ENCODE peak calls at places on chromosomes 11 and 22, in four cellular contexts. H is uterus; P is AG09319; A is CD8-positive, alpha-beta T cell. L is an unnamed sample.

GRCh38 chr11:97143463-97143862 is 753.6 kb downstream of the JRKL start:
- DNase-seq in H (no peak), A (no peak), P (no peak), L (no peak)

GRCh38 chr11:40405614-40406013 is 1053.8 kb downstream of the LRRC4C start:
- DNase-seq in P (no peak), H (no peak), A (no peak), L (no peak)

GRCh38 chr11:76810151-76810853 is 27.1 kb downstream of the TSKU start:
- DNase-seq in A (no peak), H (no peak), P (no peak), L (peak)

GRCh38 chr11:112881461-112881860 is 79.8 kb upstream of the NCAM1 start:
- DNase-seq in P (no peak), H (peak), A (no peak), L (peak)

GRCh38 chr11:68941324-68942089 is 37.8 kb downstream of the IGHMBP2 start:
- DNase-seq in A (no peak), H (no peak), P (no peak), L (no peak)

GRCh38 chr11:34214961-34215805 is 109.8 kb downstream of the NAT10 start:
- DNase-seq in A (no peak), P (no peak), H (no peak), L (no peak)

GRCh38 chr11:112962854-112963367 is 1.7 kb downstream of the NCAM1 start:
- DNase-seq in P (no peak), A (no peak), H (peak), L (peak)

GRCh38 chr11:6259638-6260019 is at the start of gene CCKBR:
- DNase-seq in H (no peak), A (no peak), P (no peak), L (no peak)

GRCh38 chr11:105368711-105369110 is 229.1 kb upstream of the CARD18 start:
- DNase-seq in A (no peak), H (no peak), P (no peak), L (no peak)

GRCh38 chr11:68968306-68969255 is 12.2 kb downstream of the MRGPRD start:
- DNase-seq in P (no peak), H (peak), A (no peak), L (no peak)

GRCh38 chr22:38422615-38423511 is 32.1 kb downstream of the KCNJ4 start:
- DNase-seq in A (no peak), H (no peak), P (no peak), L (no peak)

GRCh38 chr22:37077802-37078448 is 26.4 kb downstream of the KCTD17 start:
- DNase-seq in P (peak), A (peak), H (no peak), L (peak)

GRCh38 chr11:44634401-44635281 is 69.2 kb downstream of the CD82 start:
- DNase-seq in P (peak), A (no peak), H (peak), L (peak)

GRCh38 chr22:44281706-44282637 is 30.8 kb downstream of the SHISAL1 start:
- DNase-seq in P (no peak), A (no peak), H (no peak), L (no peak)

GRCh38 chr11:59611570-59612565 is 3.7 kb downstream of the OSBP start:
- DNase-seq in A (no peak), H (no peak), P (peak), L (no peak)

GRCh38 chr22:23700706-23701105 is 9.9 kb downstream of the RGL4 start:
- DNase-seq in A (no peak), H (no peak), P (no peak), L (no peak)

GRCh38 chr11:133338588-133338987 is 193.7 kb downstream of the OPCML start:
- DNase-seq in P (no peak), H (no peak), A (no peak), L (no peak)

GRCh38 chr22:17786435-17787158 is 12.3 kb upstream of the BID start:
- DNase-seq in P (no peak), A (no peak), H (peak), L (no peak)

GRCh38 chr11:12031856-12032526 is 23.6 kb upstream of the DKK3 start:
- DNase-seq in A (no peak), H (no peak), P (no peak), L (no peak)

GRCh38 chr22:42925598-42925997 is 68.5 kb upstream of the ARFGAP3 start:
- DNase-seq in H (no peak), P (no peak), A (no peak), L (no peak)

GRCh38 chr11:85647604-85648299 is at the start of gene TMEM126A:
- DNase-seq in H (peak), P (no peak), A (peak), L (peak)

GRCh38 chr11:116840224-116840745 is 2.9 kb upstream of the APOA1 start:
- DNase-seq in A (no peak), H (no peak), P (no peak), L (no peak)

GRCh38 chr22:44578516-44579230 is 80.6 kb upstream of the RTL6 start:
- DNase-seq in H (no peak), P (no peak), A (no peak), L (peak)

DNA sequence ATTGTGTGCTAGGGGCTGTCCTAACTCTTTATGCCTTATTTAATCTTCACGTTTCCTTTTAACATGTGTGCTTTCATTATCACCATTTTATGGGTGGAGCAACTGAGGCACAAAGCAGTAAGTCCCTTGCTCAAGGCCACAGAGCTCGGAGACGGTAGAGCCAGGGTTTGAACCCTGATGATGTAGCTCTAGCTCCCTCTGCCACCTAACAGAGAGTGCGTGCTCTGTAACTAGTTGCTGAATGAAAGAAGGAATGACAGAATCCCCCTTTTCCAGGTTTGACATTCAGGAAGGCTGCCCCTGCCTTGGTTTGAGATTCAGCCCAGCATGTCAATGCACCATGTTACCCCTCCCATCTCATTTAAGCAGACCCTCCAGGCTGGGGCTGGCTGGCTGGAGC is 193.3 kb upstream of the NAV2 start:
- DNase-seq in A (no peak), H (no peak), P (no peak), L (no peak)
- TF ChIP-seq CTCF in A (no peak), H (no peak), P (no peak), L (no peak)

GRCh38 chr11:35800970-35801953 is 138.7 kb downstream of the TRIM44 start:
- DNase-seq in H (no peak), A (no peak), P (no peak), L (no peak)

GRCh38 chr11:35798423-35798822 is 135.8 kb downstream of the TRIM44 start:
- DNase-seq in H (no peak), A (no peak), P (no peak), L (no peak)

GRCh38 chr11:35802221-35802620 is 139.6 kb downstream of the TRIM44 start:
- DNase-seq in A (no peak), P (no peak), H (no peak), L (no peak)

GRCh38 chr11:35798983-35799382 is 136.4 kb downstream of the TRIM44 start:
- DNase-seq in P (no peak), A (no peak), H (no peak), L (no peak)

GRCh38 chr11:35799655-35800054 is 137.1 kb downstream of the TRIM44 start:
- DNase-seq in H (no peak), A (no peak), P (no peak), L (no peak)
- TF ChIP-seq CTCF in H (no peak), A (no peak), P (no peak), L (peak)

DNA sequence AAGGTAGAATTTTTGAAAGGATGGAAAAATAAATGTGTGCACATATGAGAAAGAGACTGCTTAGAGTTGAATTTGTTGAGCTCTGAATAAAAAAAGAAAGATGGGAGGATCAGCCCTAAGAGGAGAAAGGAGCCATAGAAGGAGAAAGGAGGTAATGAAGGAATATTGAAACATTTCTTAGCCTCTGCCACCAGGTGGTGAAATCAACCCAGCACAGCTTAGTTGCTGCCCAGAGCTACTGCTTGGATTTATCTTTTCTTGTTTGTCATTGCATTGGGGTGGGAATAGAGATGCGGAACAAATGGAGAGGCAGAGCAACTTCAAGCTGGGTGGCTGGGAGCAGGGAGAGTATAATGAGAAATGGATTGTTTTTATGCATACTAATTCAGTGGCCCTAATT is 80.4 kb downstream of the SERGEF start:
- DNase-seq in H (no peak), A (no peak), P (no peak), L (no peak)
- TF ChIP-seq CTCF in H (no peak), A (no peak), P (no peak), L (no peak)

DNA sequence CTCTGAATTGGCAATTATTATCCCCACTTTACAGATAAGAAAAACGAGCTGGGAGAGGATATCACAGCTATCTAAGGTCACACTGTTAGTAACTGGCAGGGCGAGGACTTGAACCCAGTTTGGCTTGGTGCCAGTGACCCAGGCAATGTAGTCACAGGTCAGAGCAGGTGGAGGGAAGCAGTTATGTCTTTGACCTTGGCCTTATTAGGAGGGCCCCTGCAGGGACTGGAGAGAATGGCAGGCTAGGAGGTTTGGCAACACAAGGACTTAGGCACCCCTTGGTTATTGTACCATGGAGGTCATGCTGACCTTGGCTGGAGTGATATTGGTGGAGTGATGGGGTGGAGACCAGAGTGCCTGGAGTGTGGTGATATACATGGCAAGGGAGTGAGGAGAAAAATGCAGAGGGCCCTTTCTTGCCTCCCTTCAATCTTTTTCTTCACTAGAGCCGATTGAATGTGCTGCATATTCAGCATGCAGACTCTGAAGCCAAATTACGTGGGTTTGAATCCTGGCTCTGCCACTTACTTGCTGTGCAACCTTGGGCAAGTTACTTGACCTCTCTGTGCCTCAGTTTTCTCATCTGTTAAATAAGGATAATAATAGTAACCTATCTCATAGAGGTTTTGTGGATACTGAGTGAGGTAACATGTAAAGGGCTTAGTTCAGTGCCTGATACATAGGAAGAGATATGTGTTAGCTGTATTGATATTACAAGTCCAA is 92.7 kb upstream of the TBCEL start:
- DNase-seq in A (no peak), P (no peak), H (no peak), L (no peak)
- TF ChIP-seq CTCF in A (no peak), P (no peak), H (no peak), L (no peak)

GRCh38 chr11:119474682-119475596 is 52.0 kb upstream of the THY1 start:
- DNase-seq in P (peak), A (peak), H (peak), L (peak)
- TF ChIP-seq CTCF in P (peak), A (peak), H (peak), L (peak)

GRCh38 chr22:27241430-27242110 is 560.0 kb downstream of the MN1 start:
- DNase-seq in P (no peak), H (no peak), A (no peak), L (no peak)

GRCh38 chr22:27237342-27237741 is 564.2 kb downstream of the MN1 start:
- DNase-seq in H (no peak), A (no peak), P (no peak), L (no peak)

GRCh38 chr22:27238935-27239510 is 562.5 kb downstream of the MN1 start:
- DNase-seq in P (peak), A (no peak), H (peak), L (peak)

GRCh38 chr22:27240298-27240885 is 561.2 kb downstream of the MN1 start:
- DNase-seq in P (no peak), A (no peak), H (no peak), L (no peak)

DNA sequence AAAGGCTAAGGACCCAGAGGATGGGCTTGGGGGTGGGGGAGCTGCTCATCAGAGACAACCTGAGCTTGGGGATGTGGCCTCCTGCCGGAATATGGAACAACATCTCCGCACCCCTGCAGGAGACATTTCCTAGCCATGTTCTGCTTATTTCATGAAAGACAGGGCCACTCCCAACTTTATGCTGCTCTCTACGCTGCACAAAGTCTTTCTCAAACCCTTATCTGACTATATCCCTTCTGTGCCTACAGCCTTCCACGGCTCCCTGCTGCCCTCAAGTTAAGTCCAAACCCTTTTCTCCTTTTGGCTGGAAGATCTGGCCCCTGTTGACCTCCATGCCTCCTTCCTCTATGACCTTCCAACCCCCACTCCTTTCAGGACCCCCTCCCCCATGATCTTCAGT is 562.0 kb downstream of the MN1 start:
- DNase-seq in P (no peak), H (no peak), A (no peak), L (no peak)
- TF ChIP-seq CTCF in P (no peak), H (no peak), A (no peak), L (no peak)

GRCh38 chr11:45771194-45771941 is 33.6 kb upstream of the SLC35C1 start:
- DNase-seq in P (peak), H (peak), A (peak), L (peak)
- TF ChIP-seq CTCF in P (peak), H (peak), A (peak), L (peak)

GRCh38 chr11:9385288-9385902 is 943 bp downstream of the IPO7 start:
- DNase-seq in P (no peak), H (no peak), A (no peak), L (no peak)
- TF ChIP-seq CTCF in P (no peak), H (no peak), A (no peak), L (no peak)

DNA sequence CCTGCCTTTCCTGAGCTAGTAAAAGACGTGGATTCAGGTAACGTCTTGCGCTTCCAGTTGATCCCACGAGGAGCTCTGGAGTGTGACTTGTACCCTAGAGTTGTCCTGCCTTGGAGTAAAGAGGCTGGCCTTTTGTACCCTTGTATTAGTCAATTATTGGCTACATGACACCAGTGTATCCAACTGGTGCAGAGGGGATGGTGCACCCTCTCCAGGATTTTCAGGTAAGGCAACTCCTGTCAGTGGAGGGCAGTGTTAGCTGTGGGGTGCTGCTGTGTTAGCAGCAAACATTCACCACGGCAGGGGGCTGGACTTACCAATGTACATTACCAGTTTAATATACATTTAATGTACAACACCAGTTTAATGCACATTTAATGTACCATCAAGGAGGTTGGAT is 233.5 kb downstream of the MIAT start:
- DNase-seq in P (no peak), H (no peak), A (no peak), L (no peak)
- TF ChIP-seq CTCF in P (no peak), H (no peak), A (no peak), L (no peak)